ENCODE peak calls at places on chromosomes 7 and 10, in ten cellular contexts. D is colonic mucosa; K is CD4-positive, CD25-positive, alpha-beta regulatory T cell; T is GM23338; B is RWPE1; S is transverse colon; G is pancreas; O is psoas muscle; C is CD4-positive, alpha-beta memory T cell; Y is Panc1. L is an unnamed sample.

GRCh38 chr7:43612599-43613589 is 30.0 kb downstream of the STK17A start:
- DNase-seq in D (no peak), K (peak; percentile 39), T (no peak), B (no peak), S (no peak), G (no peak), O (no peak), C (no peak), Y (no peak), L (no peak)

GRCh38 chr10:125023862-125024495 is 82.1 kb downstream of the ZRANB1 start:
- DNase-seq in D (peak; percentile 72), K (no peak), T (no peak), B (no peak), S (peak; percentile 62), G (peak; percentile 70), O (peak; percentile 90), C (no peak), Y (no peak), L (no peak)

GRCh38 chr10:114565066-114565465 is 93.0 kb downstream of the ABLIM1 start:
- DNase-seq in D (no peak), K (no peak), T (no peak), B (no peak), S (no peak), G (no peak), O (no peak), C (no peak), Y (no peak), L (no peak)

GRCh38 chr10:71462642-71462935 is 65.9 kb downstream of the CDH23 start:
- DNase-seq in D (no peak), K (no peak), T (no peak), B (no peak), S (no peak), G (no peak), O (no peak), C (no peak), Y (no peak), L (no peak)

GRCh38 chr10:71575446-71575845 is 144.1 kb downstream of the C10orf105 start:
- DNase-seq in D (no peak), K (no peak), T (no peak), B (no peak), S (no peak), G (no peak), O (peak; percentile 69), C (no peak), Y (no peak), L (no peak)

GRCh38 chr7:16753102-16753931 is at the start of gene TSPAN13:
- DNase-seq in D (peak; percentile 96), K (peak; percentile 73), T (peak; percentile 97), B (peak; percentile 95), S (peak; percentile 95), G (peak; percentile 95), O (peak; percentile 71), C (no peak), Y (peak; percentile 77), L (peak; percentile 72)

GRCh38 chr7:102991540-102992214 is 78.9 kb downstream of the LRRC17 start:
- DNase-seq in D (peak; percentile 65), K (no peak), T (no peak), B (peak; percentile 97), S (peak; percentile 47), G (no peak), O (no peak), C (no peak), Y (peak; percentile 96), L (peak; percentile 0)

GRCh38 chr10:79984851-79985250 is 35.9 kb upstream of the SFTPD start:
- DNase-seq in D (no peak), K (peak; percentile 54), T (no peak), B (peak; percentile 86), S (peak; percentile 8), G (no peak), O (no peak), C (no peak), Y (no peak), L (peak; percentile 23)

GRCh38 chr10:119219747-119220320 is 12.5 kb downstream of the GRK5 start:
- DNase-seq in D (no peak), K (no peak), T (no peak), B (no peak), S (no peak), G (no peak), O (no peak), C (no peak), Y (no peak), L (no peak)

GRCh38 chr10:69061305-69062161 is 26.4 kb upstream of the SRGN start:
- DNase-seq in D (peak; percentile 38), K (peak; percentile 70), T (no peak), B (peak; percentile 91), S (peak; percentile 61), G (no peak), O (peak; percentile 75), C (no peak), Y (peak; percentile 91), L (no peak)

GRCh38 chr10:12667006-12667405 is 317.7 kb downstream of the CAMK1D start:
- DNase-seq in D (no peak), K (no peak), T (no peak), B (no peak), S (no peak), G (no peak), O (no peak), C (no peak), Y (no peak), L (peak; percentile 43)
- H3K27ac ChIP-seq in D (no peak overlapping the region), K (no peak overlapping the region), T (no peak overlapping the region), B (no peak overlapping the region), S (no peak overlapping the region), G (no peak overlapping the region), O (no peak overlapping the region), C (no peak overlapping the region), Y (no peak overlapping the region), L (peak overlapping the region; percentile 59)

DNA sequence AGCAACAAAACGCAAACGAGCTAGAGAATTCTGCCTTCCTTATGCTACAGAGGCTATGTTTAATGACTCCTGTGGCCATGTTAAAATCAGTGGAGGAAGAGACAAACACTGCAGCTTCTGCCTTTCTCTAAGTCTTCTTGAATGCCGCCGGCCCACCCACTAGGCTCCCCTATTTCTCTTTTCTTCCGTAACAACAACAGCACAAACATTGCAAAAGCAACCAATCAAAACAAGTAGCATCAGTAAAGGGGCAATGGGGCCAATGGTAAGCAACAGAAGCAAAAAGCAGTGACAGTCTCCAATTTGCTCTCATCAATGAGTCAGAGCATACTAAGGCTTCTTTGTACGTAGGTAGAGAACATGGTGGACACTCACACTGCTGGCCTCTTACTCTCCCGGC is 26.8 kb downstream of the DNAJC1 start:
- DNase-seq in D (no peak), K (no peak), T (peak; percentile 73), B (no peak), S (no peak), G (no peak), O (no peak), C (no peak), Y (no peak), L (peak; percentile 4)
- H3K27ac ChIP-seq in D (no peak overlapping the region), K (no peak overlapping the region), T (peak overlapping the region; percentile 41), B (no peak overlapping the region), S (no peak overlapping the region), G (no peak overlapping the region), O (no peak overlapping the region), C (no peak overlapping the region), Y (no peak overlapping the region), L (peak overlapping the region; percentile 48)

GRCh38 chr10:12420530-12421117 is 71.3 kb downstream of the CAMK1D start:
- DNase-seq in D (no peak), K (no peak), T (no peak), B (no peak), S (no peak), G (no peak), O (no peak), C (no peak), Y (no peak), L (no peak)

GRCh38 chr10:12417341-12417740 is 68.0 kb downstream of the CAMK1D start:
- DNase-seq in D (no peak), K (no peak), T (no peak), B (no peak), S (no peak), G (no peak), O (no peak), C (no peak), Y (no peak), L (no peak)

GRCh38 chr10:12418000-12418399 is 68.7 kb downstream of the CAMK1D start:
- DNase-seq in D (no peak), K (no peak), T (no peak), B (no peak), S (no peak), G (peak; percentile 41), O (peak; percentile 82), C (no peak), Y (no peak), L (no peak)

GRCh38 chr10:12418725-12419278 is 69.5 kb downstream of the CAMK1D start:
- DNase-seq in D (no peak), K (no peak), T (no peak), B (peak; percentile 8), S (no peak), G (no peak), O (peak; percentile 56), C (no peak), Y (no peak), L (no peak)

GRCh38 chr10:12419279-12419847 is 70.0 kb downstream of the CAMK1D start:
- DNase-seq in D (no peak), K (peak; percentile 37), T (no peak), B (peak; percentile 89), S (no peak), G (no peak), O (peak; percentile 65), C (peak; percentile 80), Y (peak; percentile 70), L (no peak)
- H3K27ac ChIP-seq in D (no peak overlapping the region), K (no peak overlapping the region), T (no peak overlapping the region), B (no peak overlapping the region), S (peak overlapping the region; percentile 39), G (no peak overlapping the region), O (no peak overlapping the region), C (no peak overlapping the region), Y (no peak overlapping the region), L (no peak overlapping the region)

DNA sequence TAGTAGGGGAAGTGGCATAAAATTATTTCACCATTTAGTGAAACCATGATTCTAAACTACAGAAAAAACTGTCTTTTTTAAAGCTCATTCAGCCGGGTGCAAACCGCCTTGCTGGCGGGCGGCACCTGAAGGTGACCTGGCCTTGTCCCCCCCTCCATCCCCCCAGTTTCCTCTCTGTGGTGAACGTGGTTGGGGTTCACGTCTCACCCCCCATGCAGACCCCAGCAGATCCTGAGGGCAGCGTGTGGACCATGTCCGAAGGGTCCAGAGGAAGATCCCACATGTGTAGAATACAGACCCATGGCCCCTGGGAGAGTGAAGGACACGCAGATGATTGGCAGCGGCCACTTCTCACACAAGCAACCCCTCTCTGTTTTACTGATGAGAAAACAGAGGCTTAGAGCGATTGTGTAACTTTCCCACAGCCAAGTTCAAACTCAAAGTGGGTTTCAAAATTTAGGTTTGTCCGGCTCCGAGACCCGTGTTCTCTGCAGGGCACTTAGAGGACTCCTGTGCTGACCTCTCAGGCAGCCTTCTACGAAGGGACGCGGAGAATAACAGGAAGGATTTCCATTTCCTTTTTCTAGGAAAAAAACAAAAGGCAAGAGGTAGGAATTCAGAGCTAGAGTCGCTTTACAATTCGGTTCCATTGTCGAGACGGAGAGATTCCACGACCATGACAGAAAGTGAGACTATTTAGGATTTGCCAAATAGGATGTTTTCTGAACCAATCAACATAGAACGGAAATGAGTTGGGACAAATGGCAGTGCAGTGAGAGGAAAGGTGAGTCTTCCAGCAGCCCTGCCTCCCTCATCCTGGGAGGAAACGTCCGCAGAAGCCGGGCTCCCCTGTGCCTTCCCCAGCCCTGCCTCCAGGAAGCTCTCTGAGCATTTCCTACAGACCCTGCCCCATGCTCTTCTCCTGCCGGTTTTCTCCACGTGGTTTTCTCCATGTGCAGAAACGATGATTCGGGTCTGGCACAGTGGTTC is 67.6 kb upstream of the PITRM1 start:
- DNase-seq in D (no peak), K (no peak), T (no peak), B (no peak), S (no peak), G (no peak), O (no peak), C (no peak), Y (no peak), L (no peak)
- H3K27ac ChIP-seq in D (no peak overlapping the region), K (no peak overlapping the region), T (no peak overlapping the region), B (no peak overlapping the region), S (no peak overlapping the region), G (no peak overlapping the region), O (peak overlapping the region; percentile 58), C (no peak overlapping the region), Y (peak overlapping the region; percentile 80), L (no peak overlapping the region)